ENCODE peak calls at places on chromosome 7, in nine cellular contexts. O is A549, D is esophagus muscularis mucosa, Q is transverse colon, J is ovary, F is sigmoid colon, H is upper lobe of left lung, W is HepG2, V is suprapubic skin. G is an unnamed sample.
A peak's percentile ranks its signal among the peaks of the same experiment; 100 is the strongest.

GRCh38 chr7:88668591-88668990 is 90.9 kb upstream of the ZNF804B start:
- DNase-seq in O (no peak), D (no peak), Q (no peak), J (no peak), F (no peak), H (no peak), W (no peak), V (no peak), G (no peak)

GRCh38 chr7:94391716-94392390 is 2.8 kb upstream of the COL1A2 start:
- DNase-seq in O (no peak), D (no peak), Q (no peak), J (peak; percentile 63), F (no peak), H (no peak), W (no peak), V (no peak), G (no peak)

GRCh38 chr7:66211429-66211828 is 6.3 kb downstream of the TPST1 start:
- DNase-seq in O (no peak), D (no peak), Q (no peak), J (no peak), F (no peak), H (no peak), W (no peak), V (no peak), G (no peak)

GRCh38 chr7:42315631-42316030 is 78.6 kb upstream of the GLI3 start:
- DNase-seq in O (no peak), D (no peak), Q (no peak), J (no peak), F (no peak), H (no peak), W (no peak), V (no peak), G (no peak)

GRCh38 chr7:137625197-137625596 is 221.6 kb downstream of the DGKI start:
- DNase-seq in O (peak; percentile 9), D (no peak), Q (no peak), J (no peak), F (no peak), H (no peak), W (no peak), V (no peak), G (no peak)

GRCh38 chr7:98399903-98400537 is 870 bp downstream of the BAIAP2L1 start:
- DNase-seq in O (peak; percentile 49), D (no peak), Q (no peak), J (no peak), F (no peak), H (no peak), W (no peak), V (no peak), G (no peak)

GRCh38 chr7:79452495-79453265 is 787 bp downstream of the MAGI2 start:
- DNase-seq in O (peak; percentile 11), D (no peak), Q (no peak), J (peak; percentile 59), F (peak; percentile 71), H (peak; percentile 76), W (peak; percentile 60), V (peak; percentile 64), G (no peak)

GRCh38 chr7:155277385-155277994 is 20.2 kb upstream of the INSIG1 start:
- DNase-seq in O (no peak), D (no peak), Q (no peak), J (no peak), F (no peak), H (no peak), W (no peak), V (peak; percentile 25), G (no peak)

GRCh38 chr7:130913721-130914588 is 179.9 kb upstream of the KLF14 start:
- DNase-seq in O (no peak), D (no peak), Q (no peak), J (no peak), F (no peak), H (no peak), W (no peak), V (no peak), G (no peak)

DNA sequence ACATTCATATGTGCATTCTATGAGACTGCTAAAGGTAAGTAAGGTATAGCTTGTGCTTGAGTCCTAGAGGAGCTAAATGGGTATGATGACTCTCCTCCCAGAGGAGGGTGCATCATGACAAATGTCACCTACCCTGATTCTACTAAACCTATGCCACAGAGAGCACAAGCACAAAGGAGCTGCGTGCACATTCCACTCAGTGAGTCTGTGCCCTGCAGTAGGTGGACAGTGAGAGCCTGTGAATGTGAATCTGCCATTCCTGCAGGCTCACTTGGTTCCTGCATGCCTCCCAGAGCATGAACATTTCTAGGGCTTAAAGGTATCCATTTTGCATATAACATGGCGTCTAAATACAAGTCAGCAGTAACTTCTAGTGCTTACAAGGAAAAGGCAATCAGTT is 46.8 kb downstream of the PRKAR2B start:
- DNase-seq in O (no peak), D (no peak), Q (no peak), J (no peak), F (no peak), H (no peak), W (no peak), V (no peak), G (no peak)
- TF ChIP-seq CTCF in O (no peak), D (no peak), Q (no peak), J (no peak), F (no peak), H (no peak), W (no peak), V (no peak), G (no peak)

GRCh38 chr7:151462306-151462779 is 22.4 kb upstream of the CRYGN start:
- DNase-seq in O (no peak), D (no peak), Q (no peak), J (no peak), F (no peak), H (no peak), W (no peak), V (no peak), G (no peak)

GRCh38 chr7:151460474-151460855 is 20.5 kb upstream of the CRYGN start:
- DNase-seq in O (no peak), D (no peak), Q (no peak), J (no peak), F (peak; percentile 84), H (peak; percentile 69), W (no peak), V (no peak), G (peak; percentile 50)

GRCh38 chr7:151461942-151462230 is 21.9 kb upstream of the CRYGN start:
- DNase-seq in O (no peak), D (no peak), Q (no peak), J (no peak), F (no peak), H (no peak), W (no peak), V (no peak), G (no peak)

GRCh38 chr7:151459726-151460473 is 20.0 kb upstream of the CRYGN start:
- DNase-seq in O (peak; percentile 90), D (peak; percentile 96), Q (peak; percentile 87), J (peak; percentile 85), F (peak; percentile 98), H (peak; percentile 86), W (peak; percentile 79), V (peak; percentile 94), G (peak; percentile 80)

DNA sequence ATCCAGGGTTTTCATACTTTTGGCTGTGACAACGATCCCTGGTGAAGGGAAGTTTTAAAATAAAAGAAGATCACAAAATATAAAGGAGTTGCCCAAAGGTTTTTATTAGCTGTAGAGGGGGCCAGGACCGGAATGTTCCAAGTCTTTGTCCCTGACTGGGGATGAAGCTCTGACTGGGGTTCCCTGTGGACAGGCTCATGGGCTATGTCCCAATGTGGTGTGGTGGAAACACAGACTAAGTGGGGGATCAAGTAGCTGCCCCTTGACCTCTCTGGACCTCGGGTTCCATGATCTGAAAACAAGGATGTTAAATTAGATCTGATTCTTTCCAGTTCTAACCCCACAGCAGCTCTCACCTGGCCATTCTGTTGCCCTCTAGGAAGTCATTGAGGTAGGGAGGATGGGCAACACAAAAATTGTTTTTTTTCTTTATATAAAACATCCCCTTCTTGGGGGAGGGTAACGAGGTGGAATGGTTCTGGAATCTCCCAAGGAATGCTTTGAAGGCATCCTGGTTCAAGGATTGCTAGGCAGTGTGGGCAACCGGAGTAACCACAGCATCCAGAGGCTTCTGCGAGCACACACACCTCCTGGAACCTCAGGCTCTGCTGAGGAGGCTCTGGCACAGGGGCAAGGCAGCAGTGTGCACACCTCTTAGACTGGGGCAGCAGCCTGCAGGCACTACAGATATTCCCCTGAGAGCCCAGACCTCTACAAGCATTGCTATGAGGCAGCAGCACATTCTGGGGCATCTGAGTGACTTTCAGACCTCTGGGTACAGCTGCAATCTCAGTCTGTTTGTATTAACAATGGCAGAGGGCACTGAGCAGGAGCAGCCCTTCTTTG is 21.4 kb upstream of the CRYGN start:
- DNase-seq in O (no peak), D (no peak), Q (no peak), J (no peak), F (no peak), H (no peak), W (no peak), V (peak; percentile 57), G (no peak)
- TF ChIP-seq EP300 in O (no peak), D (no peak), Q (no peak), J (no peak), F (no peak), H (no peak), W (no peak), V (no peak), G (no peak)

GRCh38 chr7:27128776-27129728 is 1.5 kb downstream of the HOXA4 start:
- DNase-seq in O (no peak), D (no peak), Q (no peak), J (no peak), F (no peak), H (peak; percentile 82), W (no peak), V (peak; percentile 49), G (no peak)

GRCh38 chr7:27131390-27131819 is 848 bp upstream of the HOXA4 start:
- DNase-seq in O (no peak), D (no peak), Q (no peak), J (no peak), F (no peak), H (no peak), W (no peak), V (no peak), G (no peak)

GRCh38 chr7:27129729-27130539 is 623 bp downstream of the HOXA4 start:
- DNase-seq in O (no peak), D (no peak), Q (peak; percentile 70), J (no peak), F (peak; percentile 68), H (no peak), W (peak; percentile 35), V (peak; percentile 68), G (no peak)

GRCh38 chr7:27132214-27132613 is 1.7 kb upstream of the HOXA4 start:
- DNase-seq in O (no peak), D (no peak), Q (no peak), J (no peak), F (no peak), H (no peak), W (no peak), V (no peak), G (no peak)

GRCh38 chr7:27130540-27131389 is at the start of gene HOXA4:
- DNase-seq in O (peak; percentile 84), D (no peak), Q (peak; percentile 94), J (peak; percentile 80), F (peak; percentile 98), H (peak; percentile 98), W (peak; percentile 77), V (peak; percentile 95), G (peak; percentile 84)
- TF ChIP-seq POLR2A in O (peak; percentile 17), D (peak; percentile 91), Q (peak; percentile 81), J (no peak), F (peak; percentile 72), H (no peak), W (peak; percentile 77), V (no peak), G (no peak)

DNA sequence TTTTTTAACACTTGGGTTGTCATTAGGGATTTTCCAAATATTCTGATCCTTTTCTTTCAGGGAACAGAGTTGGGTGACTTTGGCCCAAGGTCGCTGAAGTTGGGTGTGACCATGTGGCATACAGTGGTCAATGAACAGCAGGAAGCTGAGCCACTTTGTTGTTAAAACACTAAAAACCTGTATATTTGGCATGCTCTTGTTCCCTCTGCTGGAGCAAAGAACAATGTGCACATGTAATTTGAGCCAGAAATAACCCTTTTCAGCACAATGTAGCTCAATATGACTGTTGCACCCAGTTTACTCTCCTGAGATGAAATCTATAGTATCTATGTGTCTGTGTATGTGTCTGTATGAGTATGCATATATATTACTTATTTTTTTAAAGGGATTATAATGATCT is 74.9 kb downstream of the ADCYAP1R1 start:
- DNase-seq in O (no peak), D (no peak), Q (no peak), J (no peak), F (no peak), H (no peak), W (no peak), V (no peak), G (peak; percentile 3)
- TF ChIP-seq CTCF in O (no peak), D (no peak), Q (no peak), J (no peak), F (no peak), H (no peak), W (no peak), V (no peak), G (no peak)

G was measured in tibial nerve.